ENCODE peak calls at places on chromosome 13, in eight cellular contexts. One of them, this sample, is unnamed.

GRCh38 chr13:79724348-79725103 is 243.6 kb downstream of the NDFIP2 start:
- DNase-seq in AG10803: no peak
- DNase-seq in Calu3: no peak
- DNase-seq in LoVo: peak
- DNase-seq in MG63: no peak
- DNase-seq in activated naive CD4-positive, alpha-beta T cell: no peak
- DNase-seq in kidney epithelial cell: peak
- DNase-seq in stimulated activated CD8-positive, alpha-beta memory T cell treated with anti-CD3 and anti-CD28 coated beads, Interleukin-12 subunit alpha, Interleukin-12 subunit beta, amount 100 ng/mL, for 1 hour: no peak
- DNase-seq in this sample: peak

GRCh38 chr13:114056205-114057013 is 76.0 kb downstream of the RASA3 start:
- DNase-seq in Calu3: no peak
- DNase-seq in LoVo: no peak
- DNase-seq in kidney epithelial cell: no peak
- DNase-seq in MG63: no peak
- DNase-seq in AG10803: no peak
- DNase-seq in activated naive CD4-positive, alpha-beta T cell: no peak
- DNase-seq in stimulated activated CD8-positive, alpha-beta memory T cell treated with anti-CD3 and anti-CD28 coated beads, Interleukin-12 subunit alpha, Interleukin-12 subunit beta, amount 100 ng/mL, for 1 hour: no peak
- DNase-seq in this sample: no peak

GRCh38 chr13:48783181-48783630 is 129.5 kb downstream of the CYSLTR2 start:
- DNase-seq in activated naive CD4-positive, alpha-beta T cell: no peak
- DNase-seq in Calu3: peak
- DNase-seq in stimulated activated CD8-positive, alpha-beta memory T cell treated with anti-CD3 and anti-CD28 coated beads, Interleukin-12 subunit alpha, Interleukin-12 subunit beta, amount 100 ng/mL, for 1 hour: no peak
- DNase-seq in kidney epithelial cell: no peak
- DNase-seq in MG63: peak
- DNase-seq in LoVo: no peak
- DNase-seq in AG10803: peak
- DNase-seq in this sample: peak

GRCh38 chr13:110563463-110563774 is 1.9 kb upstream of the RAB20 start:
- DNase-seq in stimulated activated CD8-positive, alpha-beta memory T cell treated with anti-CD3 and anti-CD28 coated beads, Interleukin-12 subunit alpha, Interleukin-12 subunit beta, amount 100 ng/mL, for 1 hour: no peak
- DNase-seq in MG63: no peak
- DNase-seq in Calu3: no peak
- DNase-seq in kidney epithelial cell: no peak
- DNase-seq in AG10803: no peak
- DNase-seq in LoVo: no peak
- DNase-seq in activated naive CD4-positive, alpha-beta T cell: no peak
- DNase-seq in this sample: no peak

GRCh38 chr13:103275079-103275478 is 208.9 kb upstream of the SLC10A2 start:
- DNase-seq in AG10803: no peak
- DNase-seq in LoVo: no peak
- DNase-seq in MG63: no peak
- DNase-seq in kidney epithelial cell: no peak
- DNase-seq in activated naive CD4-positive, alpha-beta T cell: no peak
- DNase-seq in stimulated activated CD8-positive, alpha-beta memory T cell treated with anti-CD3 and anti-CD28 coated beads, Interleukin-12 subunit alpha, Interleukin-12 subunit beta, amount 100 ng/mL, for 1 hour: no peak
- DNase-seq in Calu3: no peak
- DNase-seq in this sample: no peak

GRCh38 chr13:96792736-96793444 is 201.4 kb downstream of the OXGR1 start:
- DNase-seq in activated naive CD4-positive, alpha-beta T cell: no peak
- DNase-seq in kidney epithelial cell: no peak
- DNase-seq in Calu3: peak
- DNase-seq in MG63: no peak
- DNase-seq in LoVo: no peak
- DNase-seq in AG10803: no peak
- DNase-seq in stimulated activated CD8-positive, alpha-beta memory T cell treated with anti-CD3 and anti-CD28 coated beads, Interleukin-12 subunit alpha, Interleukin-12 subunit beta, amount 100 ng/mL, for 1 hour: no peak
- DNase-seq in this sample: no peak

GRCh38 chr13:31200636-31200970 is 828 bp downstream of the B3GLCT start:
- DNase-seq in LoVo: peak
- DNase-seq in MG63: peak
- DNase-seq in stimulated activated CD8-positive, alpha-beta memory T cell treated with anti-CD3 and anti-CD28 coated beads, Interleukin-12 subunit alpha, Interleukin-12 subunit beta, amount 100 ng/mL, for 1 hour: peak
- DNase-seq in AG10803: peak
- DNase-seq in Calu3: peak
- DNase-seq in activated naive CD4-positive, alpha-beta T cell: peak
- DNase-seq in kidney epithelial cell: no peak
- DNase-seq in this sample: no peak

GRCh38 chr13:99800951-99801350 is 170.6 kb downstream of the ZIC5 start:
- DNase-seq in LoVo: no peak
- DNase-seq in AG10803: no peak
- DNase-seq in MG63: no peak
- DNase-seq in kidney epithelial cell: no peak
- DNase-seq in activated naive CD4-positive, alpha-beta T cell: no peak
- DNase-seq in stimulated activated CD8-positive, alpha-beta memory T cell treated with anti-CD3 and anti-CD28 coated beads, Interleukin-12 subunit alpha, Interleukin-12 subunit beta, amount 100 ng/mL, for 1 hour: no peak
- DNase-seq in Calu3: no peak
- DNase-seq in this sample: no peak

GRCh38 chr13:41700790-41701310 is 243.5 kb downstream of the RGCC start:
- DNase-seq in Calu3: no peak
- DNase-seq in LoVo: peak
- DNase-seq in MG63: peak
- DNase-seq in kidney epithelial cell: no peak
- DNase-seq in stimulated activated CD8-positive, alpha-beta memory T cell treated with anti-CD3 and anti-CD28 coated beads, Interleukin-12 subunit alpha, Interleukin-12 subunit beta, amount 100 ng/mL, for 1 hour: no peak
- DNase-seq in activated naive CD4-positive, alpha-beta T cell: no peak
- DNase-seq in AG10803: peak
- DNase-seq in this sample: peak

GRCh38 chr13:18628428-18628827 is 553.2 kb downstream of the TUBA3C start:
- DNase-seq in MG63: no peak
- DNase-seq in AG10803: no peak
- DNase-seq in kidney epithelial cell: no peak
- DNase-seq in activated naive CD4-positive, alpha-beta T cell: no peak
- DNase-seq in Calu3: no peak
- DNase-seq in stimulated activated CD8-positive, alpha-beta memory T cell treated with anti-CD3 and anti-CD28 coated beads, Interleukin-12 subunit alpha, Interleukin-12 subunit beta, amount 100 ng/mL, for 1 hour: no peak
- DNase-seq in LoVo: no peak
- DNase-seq in this sample: no peak

GRCh38 chr13:113964251-113964995 is 9.5 kb downstream of the C13orf46 start:
- DNase-seq in LoVo: no peak
- DNase-seq in MG63: no peak
- DNase-seq in Calu3: no peak
- DNase-seq in kidney epithelial cell: no peak
- DNase-seq in AG10803: no peak
- DNase-seq in stimulated activated CD8-positive, alpha-beta memory T cell treated with anti-CD3 and anti-CD28 coated beads, Interleukin-12 subunit alpha, Interleukin-12 subunit beta, amount 100 ng/mL, for 1 hour: no peak
- DNase-seq in activated naive CD4-positive, alpha-beta T cell: no peak
- DNase-seq in this sample: no peak

GRCh38 chr13:23788459-23788858 is 100.7 kb downstream of the MIPEP start:
- DNase-seq in LoVo: no peak
- DNase-seq in activated naive CD4-positive, alpha-beta T cell: no peak
- DNase-seq in Calu3: no peak
- DNase-seq in AG10803: no peak
- DNase-seq in MG63: no peak
- DNase-seq in kidney epithelial cell: no peak
- DNase-seq in stimulated activated CD8-positive, alpha-beta memory T cell treated with anti-CD3 and anti-CD28 coated beads, Interleukin-12 subunit alpha, Interleukin-12 subunit beta, amount 100 ng/mL, for 1 hour: no peak
- DNase-seq in this sample: no peak

GRCh38 chr13:114110091-114110829 is 22.2 kb downstream of the RASA3 start:
- DNase-seq in LoVo: no peak
- DNase-seq in stimulated activated CD8-positive, alpha-beta memory T cell treated with anti-CD3 and anti-CD28 coated beads, Interleukin-12 subunit alpha, Interleukin-12 subunit beta, amount 100 ng/mL, for 1 hour: peak
- DNase-seq in kidney epithelial cell: no peak
- DNase-seq in AG10803: peak
- DNase-seq in MG63: no peak
- DNase-seq in activated naive CD4-positive, alpha-beta T cell: peak
- DNase-seq in Calu3: no peak
- DNase-seq in this sample: no peak

GRCh38 chr13:114106991-114107685 is 25.3 kb downstream of the RASA3 start:
- DNase-seq in Calu3: no peak
- DNase-seq in LoVo: no peak
- DNase-seq in activated naive CD4-positive, alpha-beta T cell: no peak
- DNase-seq in MG63: no peak
- DNase-seq in stimulated activated CD8-positive, alpha-beta memory T cell treated with anti-CD3 and anti-CD28 coated beads, Interleukin-12 subunit alpha, Interleukin-12 subunit beta, amount 100 ng/mL, for 1 hour: no peak
- DNase-seq in AG10803: no peak
- DNase-seq in kidney epithelial cell: no peak
- DNase-seq in this sample: no peak

GRCh38 chr13:60095300-60095699 is 68.4 kb downstream of the DIAPH3 start:
- DNase-seq in LoVo: no peak
- DNase-seq in activated naive CD4-positive, alpha-beta T cell: no peak
- DNase-seq in stimulated activated CD8-positive, alpha-beta memory T cell treated with anti-CD3 and anti-CD28 coated beads, Interleukin-12 subunit alpha, Interleukin-12 subunit beta, amount 100 ng/mL, for 1 hour: no peak
- DNase-seq in AG10803: no peak
- DNase-seq in kidney epithelial cell: no peak
- DNase-seq in MG63: no peak
- DNase-seq in Calu3: no peak
- DNase-seq in this sample: no peak

GRCh38 chr13:93689333-93689732 is 462.7 kb downstream of the GPC6 start:
- DNase-seq in MG63: no peak
- DNase-seq in kidney epithelial cell: no peak
- DNase-seq in AG10803: peak
- DNase-seq in LoVo: no peak
- DNase-seq in activated naive CD4-positive, alpha-beta T cell: no peak
- DNase-seq in Calu3: no peak
- DNase-seq in stimulated activated CD8-positive, alpha-beta memory T cell treated with anti-CD3 and anti-CD28 coated beads, Interleukin-12 subunit alpha, Interleukin-12 subunit beta, amount 100 ng/mL, for 1 hour: no peak
- DNase-seq in this sample: no peak

GRCh38 chr13:71290963-71291937 is 575.8 kb downstream of the DACH1 start:
- DNase-seq in MG63: peak
- DNase-seq in Calu3: peak
- DNase-seq in LoVo: peak
- DNase-seq in AG10803: peak
- DNase-seq in activated naive CD4-positive, alpha-beta T cell: no peak
- DNase-seq in kidney epithelial cell: peak
- DNase-seq in stimulated activated CD8-positive, alpha-beta memory T cell treated with anti-CD3 and anti-CD28 coated beads, Interleukin-12 subunit alpha, Interleukin-12 subunit beta, amount 100 ng/mL, for 1 hour: peak
- DNase-seq in this sample: peak

GRCh38 chr13:21529102-21529893 is 70.2 kb upstream of the ZDHHC20 start:
- DNase-seq in MG63: no peak
- DNase-seq in stimulated activated CD8-positive, alpha-beta memory T cell treated with anti-CD3 and anti-CD28 coated beads, Interleukin-12 subunit alpha, Interleukin-12 subunit beta, amount 100 ng/mL, for 1 hour: no peak
- DNase-seq in AG10803: no peak
- DNase-seq in Calu3: no peak
- DNase-seq in LoVo: no peak
- DNase-seq in kidney epithelial cell: no peak
- DNase-seq in activated naive CD4-positive, alpha-beta T cell: no peak
- DNase-seq in this sample: no peak

GRCh38 chr13:58134525-58134924 is 503.0 kb downstream of the PCDH17 start:
- DNase-seq in stimulated activated CD8-positive, alpha-beta memory T cell treated with anti-CD3 and anti-CD28 coated beads, Interleukin-12 subunit alpha, Interleukin-12 subunit beta, amount 100 ng/mL, for 1 hour: no peak
- DNase-seq in MG63: no peak
- DNase-seq in Calu3: no peak
- DNase-seq in kidney epithelial cell: no peak
- DNase-seq in AG10803: no peak
- DNase-seq in LoVo: no peak
- DNase-seq in activated naive CD4-positive, alpha-beta T cell: no peak
- DNase-seq in this sample: no peak

This sample was measured in epithelial cell of esophagus.